ENCODE peak calls at places on chromosomes 1 and 21, in seven cellular contexts. D is K562, A is GM12892, X is HepG2, H is GM12891, F is H1, Y is GM12878. T is an unnamed sample.

GRCh38 chr1:73781257-73781656 is 416.7 kb downstream of the LRRIQ3 start:
- DNase-seq in D (no peak), A (no peak), X (peak; percentile 7), H (no peak), F (no peak), Y (no peak), T (no peak)

GRCh38 chr21:31220567-31220966 is 123.5 kb downstream of the TIAM1 start:
- DNase-seq in D (no peak), A (no peak), X (peak; percentile 57), H (no peak), F (no peak), Y (no peak), T (no peak)

GRCh38 chr21:46569071-46569470 is 35.8 kb downstream of the S100B start:
- DNase-seq in D (no peak), A (no peak), X (no peak), H (no peak), F (no peak), Y (no peak), T (no peak)

GRCh38 chr1:56967900-56968832 is 2.4 kb upstream of the C8B start:
- DNase-seq in D (peak; percentile 53), A (no peak), X (peak; percentile 58), H (no peak), F (peak; percentile 93), Y (no peak), T (peak; percentile 40)

GRCh38 chr1:232110281-232111090 is 483.9 kb downstream of the DISC1 start:
- DNase-seq in D (no peak), A (no peak), X (no peak), H (no peak), F (peak; percentile 87), Y (no peak), T (no peak)

GRCh38 chr1:228804640-228805413 is 69.5 kb downstream of the RHOU start:
- DNase-seq in D (no peak), A (no peak), X (no peak), H (no peak), F (peak; percentile 44), Y (no peak), T (peak; percentile 53)

GRCh38 chr21:44527156-44527982 is 12.6 kb downstream of the KRTAP10-1 start:
- DNase-seq in D (no peak), A (no peak), X (no peak), H (no peak), F (no peak), Y (no peak), T (no peak)

GRCh38 chr1:153238536-153238935 is 21.0 kb upstream of the LORICRIN start:
- DNase-seq in D (peak; percentile 21), A (no peak), X (no peak), H (no peak), F (no peak), Y (no peak), T (no peak)

GRCh38 chr1:43426221-43426620 is 27.5 kb downstream of the HYI start:
- DNase-seq in D (no peak), A (no peak), X (no peak), H (no peak), F (no peak), Y (no peak), T (no peak)

GRCh38 chr1:9038338-9038650 is 12.1 kb upstream of the SLC2A7 start:
- DNase-seq in D (no peak), A (no peak), X (no peak), H (no peak), F (no peak), Y (no peak), T (no peak)

GRCh38 chr21:45988366-45989347 is 7.1 kb downstream of the COL6A1 start:
- DNase-seq in D (no peak), A (no peak), X (no peak), H (no peak), F (no peak), Y (no peak), T (no peak)

GRCh38 chr21:20329636-20330035 is 668.6 kb upstream of the NCAM2 start:
- DNase-seq in D (peak; percentile 12), A (no peak), X (no peak), H (no peak), F (no peak), Y (no peak), T (no peak)

GRCh38 chr1:157315544-157315943 is 177.3 kb upstream of the ETV3 start:
- DNase-seq in D (no peak), A (no peak), X (no peak), H (no peak), F (no peak), Y (no peak), T (no peak)

DNA sequence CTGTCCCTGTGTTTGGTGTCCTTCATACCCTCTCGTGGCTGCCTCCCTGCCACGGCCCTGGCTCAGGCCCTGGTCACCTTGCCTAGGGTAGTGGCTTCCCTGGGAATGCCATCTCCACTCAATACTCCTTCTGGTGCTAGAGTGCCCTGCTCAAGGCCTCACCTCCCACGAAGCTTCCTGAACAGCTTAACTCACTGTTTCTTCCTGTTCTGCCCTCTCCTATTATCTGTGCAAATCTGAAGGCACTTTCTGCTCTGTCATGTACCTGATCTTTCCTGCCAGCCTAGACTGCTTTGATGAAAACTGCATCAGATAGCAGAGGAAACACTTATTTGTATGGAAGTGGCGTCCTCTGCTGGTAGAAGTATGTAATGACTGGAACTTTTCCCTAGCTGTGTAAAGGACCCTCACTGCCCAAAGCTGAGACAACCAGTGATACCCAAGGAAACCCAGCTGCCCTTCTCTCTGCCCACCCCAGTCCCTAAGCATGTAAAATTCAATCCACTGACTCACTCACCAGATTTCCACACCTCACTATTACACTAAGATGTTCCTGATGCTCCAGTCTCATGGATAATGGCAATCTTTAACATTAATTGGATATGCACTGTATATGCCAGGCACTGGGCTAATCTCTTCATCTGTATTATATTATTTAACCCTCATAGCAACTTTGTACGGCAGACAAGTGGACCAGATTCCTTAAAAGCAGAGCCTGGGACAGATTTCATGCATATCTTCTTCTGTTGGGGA is 36.2 kb upstream of the BTG2 start:
- DNase-seq in D (peak; percentile 88), A (no peak), X (peak; percentile 67), H (no peak), F (peak; percentile 60), Y (no peak), T (peak; percentile 78)
- TF ChIP-seq TAF1 in D (no peak), A (no peak), X (no peak), H (no peak), F (no peak), Y (no peak), T (no peak)

DNA sequence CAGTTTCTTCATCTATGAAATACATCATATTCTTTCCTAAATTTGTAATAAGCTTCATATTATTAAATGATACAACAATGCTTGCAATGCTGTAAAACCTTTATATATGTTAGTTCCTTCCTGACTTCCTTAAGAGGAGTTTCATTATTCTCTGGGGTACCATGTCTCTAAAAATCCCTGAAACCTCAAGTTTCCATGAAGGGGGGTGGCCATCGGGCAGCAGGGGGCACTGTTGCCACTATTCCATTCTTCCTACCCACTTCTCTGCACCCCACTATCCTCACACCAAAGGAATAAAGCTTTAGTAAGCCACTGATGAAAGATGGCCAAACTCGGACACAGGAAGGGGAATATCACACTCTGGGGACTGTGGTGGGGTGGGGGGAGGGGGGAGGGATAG is 9.0 kb upstream of the DMRTB1 start:
- DNase-seq in D (peak; percentile 37), A (no peak), X (no peak), H (no peak), F (peak; percentile 75), Y (no peak), T (peak; percentile 62)
- TF ChIP-seq TAF1 in D (no peak), A (no peak), X (no peak), H (no peak), F (no peak), Y (no peak), T (no peak)

GRCh38 chr1:119367332-119368124 is 1.1 kb upstream of the HAO2 start:
- DNase-seq in D (peak; percentile 27), A (peak; percentile 8), X (peak; percentile 53), H (peak; percentile 15), F (no peak), Y (no peak), T (peak; percentile 35)
- TF ChIP-seq TAF1 in D (no peak), A (no peak), X (no peak), H (no peak), F (no peak), Y (no peak), T (no peak)

GRCh38 chr1:195415584-195415983 is 1192.7 kb downstream of the KCNT2 start:
- DNase-seq in D (no peak), A (no peak), X (no peak), H (no peak), F (no peak), Y (no peak), T (no peak)
- TF ChIP-seq TAF1 in D (no peak), A (no peak), X (no peak), H (no peak), F (no peak), Y (no peak), T (no peak)

GRCh38 chr1:223748405-223748772 is 36.0 kb downstream of the CAPN2 start:
- DNase-seq in D (no peak), A (peak; percentile 46), X (no peak), H (no peak), F (no peak), Y (no peak), T (no peak)

GRCh38 chr1:223742861-223743517 is 30.6 kb downstream of the CAPN2 start:
- DNase-seq in D (no peak), A (no peak), X (no peak), H (no peak), F (no peak), Y (no peak), T (no peak)

GRCh38 chr1:223748773-223749733 is 36.7 kb downstream of the CAPN2 start:
- DNase-seq in D (peak; percentile 77), A (peak; percentile 75), X (no peak), H (peak; percentile 82), F (peak; percentile 76), Y (no peak), T (peak; percentile 88)

GRCh38 chr1:223747838-223748335 is 35.5 kb downstream of the CAPN2 start:
- DNase-seq in D (no peak), A (no peak), X (no peak), H (no peak), F (no peak), Y (no peak), T (no peak)

DNA sequence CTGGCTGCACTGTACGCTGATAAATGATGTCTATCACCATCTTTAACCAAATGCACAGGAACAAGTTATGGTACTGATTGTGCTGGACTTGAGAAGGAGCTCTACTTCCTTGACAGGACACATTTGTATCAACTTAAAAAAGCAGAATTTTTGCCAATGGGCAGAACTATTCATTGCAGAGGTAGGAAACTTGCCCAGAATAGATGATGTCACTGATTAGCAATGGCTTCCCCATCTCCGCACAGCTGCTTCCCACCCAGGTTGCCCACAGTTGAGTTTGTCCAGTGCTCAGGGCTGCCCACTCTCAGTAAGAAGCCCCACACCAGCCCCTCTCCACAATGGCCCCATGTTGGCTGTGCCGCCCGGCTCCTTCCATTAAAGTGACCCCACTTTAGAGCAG is 33.4 kb downstream of the CAPN2 start:
- DNase-seq in D (no peak), A (no peak), X (no peak), H (no peak), F (no peak), Y (no peak), T (no peak)
- TF ChIP-seq TAF1 in D (no peak), A (no peak), X (no peak), H (no peak), F (no peak), Y (no peak), T (no peak)